ENCODE peak calls at places on chromosome 19, in five cellular contexts. K is HepG2, G is A549, F is K562, E is H1. W is an unnamed sample.

GRCh38 chr19:43667524-43668405 is 2.2 kb downstream of the PLAUR start:
- DNase-seq in E (peak), K (no peak), G (no peak), F (peak), W (no peak)

GRCh38 chr19:54462713-54463530 is 656 bp downstream of the LENG9 start:
- DNase-seq in G (peak), K (peak), E (peak), F (peak), W (no peak)

GRCh38 chr19:3504723-3505122 is 1.4 kb upstream of the FZR1 start:
- DNase-seq in K (no peak), G (no peak), F (no peak), E (no peak), W (no peak)

GRCh38 chr19:58513694-58514563 is 2.1 kb upstream of the SLC27A5 start:
- DNase-seq in G (peak), F (peak), E (peak), K (peak), W (peak)

GRCh38 chr19:44927746-44928145 is 13.3 kb downstream of the APOC1 start:
- DNase-seq in K (no peak), G (no peak), E (no peak), F (no peak), W (no peak)

GRCh38 chr19:10920781-10921180 is 7.7 kb downstream of the YIPF2 start:
- DNase-seq in G (no peak), F (no peak), K (no peak), E (no peak), W (no peak)

GRCh38 chr19:43504426-43505185 is at the start of gene PHLDB3:
- DNase-seq in F (peak), G (no peak), E (no peak), K (peak), W (no peak)

GRCh38 chr19:35773020-35773809 is 2.1 kb upstream of the ARHGAP33 start:
- DNase-seq in E (no peak), K (no peak), F (no peak), G (peak), W (no peak)

GRCh38 chr19:10861118-10861651 is 10.2 kb upstream of the CARM1 start:
- DNase-seq in K (peak), G (peak), F (peak), E (peak), W (no peak)

DNA sequence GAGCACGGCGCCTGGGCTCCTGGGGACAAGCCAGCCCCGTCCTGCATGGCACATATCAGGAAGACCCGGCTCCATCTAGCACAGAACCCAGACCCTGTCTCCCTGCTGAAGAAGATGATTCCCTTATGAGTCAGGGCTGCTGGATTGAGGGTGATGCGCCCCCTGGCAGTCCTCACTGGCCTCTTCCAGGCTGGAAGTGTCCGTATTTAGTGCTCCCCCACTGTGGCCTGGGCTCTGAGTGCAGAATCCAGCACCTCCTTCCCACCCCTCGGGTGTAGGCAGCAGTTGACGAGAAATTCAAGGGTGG is 14.9 kb downstream of the COMP start:
- DNase-seq in G (no peak), F (peak), E (no peak), K (no peak), W (no peak)
- TF ChIP-seq KDM1A in G (no peak), F (no peak), E (no peak), K (no peak), W (no peak)

DNA sequence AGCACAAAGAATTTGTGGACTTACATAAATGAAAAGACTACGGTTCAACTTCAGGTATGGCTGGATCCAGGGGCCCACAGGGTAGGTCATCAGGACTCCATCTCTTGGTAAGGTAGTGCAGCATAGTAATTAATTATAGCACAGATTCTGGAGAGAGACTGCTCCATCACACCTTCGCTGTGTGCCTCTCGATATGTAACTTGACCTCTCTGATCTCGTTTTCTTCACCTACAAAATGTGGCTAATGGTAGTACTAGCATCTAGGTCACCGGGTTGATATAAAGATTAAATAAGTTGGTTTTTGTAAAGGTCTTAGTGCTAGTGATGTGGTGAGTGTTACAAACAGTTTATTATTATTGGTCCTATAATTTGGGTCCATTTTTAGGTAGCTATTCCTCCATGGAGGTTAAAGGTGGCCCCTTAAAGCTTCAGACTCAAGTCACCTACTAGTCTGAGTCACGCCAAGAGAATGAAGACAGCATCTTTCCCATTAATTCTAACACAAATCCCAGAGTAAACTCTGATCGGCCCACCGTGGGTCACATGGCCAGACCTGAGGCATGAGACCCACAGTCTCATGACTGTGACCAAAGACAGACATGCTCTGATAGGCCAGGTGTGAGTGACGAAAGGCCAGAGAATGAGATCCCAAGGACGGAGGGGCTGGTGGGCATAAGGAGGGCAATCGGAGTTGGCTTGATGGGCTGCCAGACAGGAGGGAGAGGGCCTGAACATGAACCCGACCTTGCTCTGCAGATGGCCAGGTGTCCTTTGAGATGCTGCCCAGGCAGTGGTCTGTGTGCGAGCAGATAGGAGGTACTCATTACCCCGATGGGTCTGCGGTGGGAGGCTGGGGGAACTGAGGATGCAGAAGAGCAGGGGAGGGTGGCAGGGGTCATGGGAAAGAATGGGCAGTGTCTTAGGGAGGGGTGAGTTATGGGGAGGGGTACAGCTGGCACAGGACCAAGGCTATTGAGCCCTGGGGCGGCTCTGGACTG is 18.3 kb upstream of the PSMD8 start:
- DNase-seq in F (no peak), E (no peak), G (no peak), K (no peak), W (no peak)
- TF ChIP-seq KDM1A in F (peak), E (peak), G (no peak), K (no peak), W (no peak)

GRCh38 chr19:39928357-39928725 is 6.1 kb downstream of the FCGBP start:
- DNase-seq in K (no peak), F (no peak), G (no peak), E (no peak), W (no peak)
- TF ChIP-seq KDM1A in K (no peak), F (no peak), G (no peak), E (no peak), W (no peak)

DNA sequence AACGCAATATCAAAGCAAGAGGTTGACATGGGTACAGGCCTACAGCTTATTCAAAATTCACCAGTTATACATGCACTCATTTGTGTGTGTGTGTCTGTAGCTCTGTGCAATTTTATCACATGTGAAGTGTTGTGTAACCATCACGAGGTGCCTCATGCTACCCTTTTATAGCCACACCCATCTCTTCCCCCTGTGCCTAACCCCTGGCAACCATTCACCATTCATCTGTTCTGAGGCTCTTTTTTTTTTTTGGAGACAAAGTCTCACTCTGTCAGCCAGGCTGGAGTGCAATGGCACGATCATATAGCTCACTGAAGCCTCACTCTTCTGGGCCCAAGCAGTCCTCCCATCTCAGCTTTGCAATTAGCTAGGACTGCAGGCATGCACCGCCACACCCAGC is 78.4 kb downstream of the DPF1 start:
- DNase-seq in E (no peak), F (no peak), G (no peak), K (no peak), W (no peak)
- TF ChIP-seq KDM1A in E (no peak), F (no peak), G (no peak), K (no peak), W (no peak)

GRCh38 chr19:5782945-5783919 is 1.3 kb downstream of the PRR22 start:
- DNase-seq in E (no peak), K (no peak), F (peak), G (no peak), W (no peak)
- TF ChIP-seq KDM1A in E (no peak), K (no peak), F (no peak), G (no peak), W (no peak)

DNA sequence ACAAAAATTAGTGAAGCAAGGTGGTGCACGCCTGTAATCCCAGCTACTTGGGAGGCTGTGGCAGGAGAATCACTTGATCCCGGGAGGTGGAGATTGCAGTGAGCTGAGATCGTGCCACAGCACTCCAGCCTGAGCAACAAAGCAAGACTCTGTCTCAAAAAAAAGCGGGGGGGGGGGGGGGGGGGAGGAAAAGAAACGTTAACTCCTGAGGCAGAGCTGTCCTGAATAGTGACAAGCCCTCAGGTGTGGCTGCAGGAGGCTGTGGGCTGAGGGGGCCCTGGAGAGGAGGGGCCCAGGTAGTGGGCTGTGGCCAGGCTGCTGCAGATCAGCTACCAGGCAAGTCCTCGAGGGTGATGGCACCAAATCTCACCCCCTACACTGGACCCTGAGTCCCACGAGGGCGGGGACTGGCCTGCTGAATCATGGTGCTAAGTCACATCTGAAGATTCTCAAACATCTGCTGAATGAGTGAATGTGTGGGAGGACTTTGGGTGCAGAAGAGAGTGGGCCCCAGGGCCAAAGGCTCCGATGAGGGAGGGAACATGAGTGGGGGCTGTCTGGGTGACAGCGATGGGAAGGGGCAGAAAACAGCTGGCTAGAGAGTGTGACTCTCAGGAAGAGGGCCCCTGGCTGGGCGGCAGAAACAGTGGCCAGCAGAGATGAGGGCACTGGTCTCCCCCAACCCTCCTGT is 24.6 kb upstream of the ATP1A3 start:
- DNase-seq in E (no peak), F (peak), K (no peak), G (no peak), W (no peak)
- TF ChIP-seq KDM1A in E (no peak), F (peak), K (no peak), G (no peak), W (no peak)

GRCh38 chr19:47356900-47357299 is 7.8 kb downstream of the DHX34 start:
- DNase-seq in E (no peak), K (no peak), G (no peak), F (no peak), W (no peak)

GRCh38 chr19:47363758-47364529 is 14.8 kb downstream of the DHX34 start:
- DNase-seq in K (no peak), F (no peak), E (no peak), G (peak), W (no peak)

GRCh38 chr19:47357788-47358680 is 8.9 kb downstream of the DHX34 start:
- DNase-seq in E (peak), G (peak), F (no peak), K (peak), W (no peak)

DNA sequence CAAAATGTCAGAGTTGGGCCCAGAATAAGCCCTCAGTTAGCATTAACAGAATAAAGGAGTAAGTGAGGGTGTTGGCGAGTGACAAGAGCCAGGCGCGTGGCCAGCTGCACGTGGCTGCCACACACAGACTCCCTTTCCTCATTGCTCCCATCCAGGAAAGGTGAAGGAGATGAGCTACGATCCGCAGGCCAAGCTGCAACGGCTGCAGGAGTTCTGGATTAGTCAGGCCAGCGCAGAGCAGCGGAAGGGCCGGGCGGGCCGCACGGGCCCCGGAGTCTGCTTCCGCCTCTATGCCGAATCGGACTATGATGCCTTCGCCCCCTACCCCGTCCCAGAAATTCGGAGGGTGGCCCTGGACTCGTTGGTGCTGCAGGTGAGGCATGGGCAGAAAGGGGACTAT is 13.2 kb downstream of the DHX34 start:
- DNase-seq in K (no peak), E (no peak), G (no peak), F (no peak), W (no peak)
- TF ChIP-seq KDM1A in K (no peak), E (no peak), G (no peak), F (no peak), W (no peak)

GRCh38 chr19:16581145-16581970 is 9.1 kb upstream of the SLC35E1 start:
- DNase-seq in F (no peak), E (no peak), K (no peak), G (no peak), W (no peak)
- TF ChIP-seq KDM1A in F (no peak), E (no peak), K (no peak), G (no peak), W (no peak)

GRCh38 chr19:29662604-29663404 is 2.5 kb upstream of the PLEKHF1 start:
- DNase-seq in E (no peak), K (no peak), F (peak), G (peak), W (no peak)
- TF ChIP-seq KDM1A in E (no peak), K (no peak), F (no peak), G (no peak), W (no peak)

GRCh38 chr19:29111581-29111980 is 101.4 kb downstream of the UQCRFS1 start:
- DNase-seq in K (no peak), F (no peak), E (no peak), G (no peak), W (no peak)
- TF ChIP-seq KDM1A in K (no peak), F (no peak), E (no peak), G (no peak), W (no peak)

W was measured in GM12878.